ENCODE peak calls at places on chromosomes 3 and 15, in nine cellular contexts. One of them, this sample, is unnamed.

GRCh38 chr15:37819191-37819590 is 115.2 kb upstream of the TMCO5A start:
- DNase-seq in cardiac fibroblast: peak; percentile 33
- DNase-seq in H9: no peak
- DNase-seq in coronary artery: no peak
- DNase-seq in endothelial cell: no peak
- DNase-seq in tibial nerve: no peak
- DNase-seq in mammary epithelial cell: no peak
- DNase-seq in lung: no peak
- DNase-seq in tibial artery: no peak
- DNase-seq in this sample: no peak

GRCh38 chr15:64013179-64014043 is 32.9 kb downstream of the DAPK2 start:
- DNase-seq in lung: peak; percentile 47
- DNase-seq in tibial artery: no peak
- DNase-seq in endothelial cell: no peak
- DNase-seq in H9: no peak
- DNase-seq in coronary artery: no peak
- DNase-seq in mammary epithelial cell: peak; percentile 72
- DNase-seq in tibial nerve: no peak
- DNase-seq in cardiac fibroblast: peak; percentile 26
- DNase-seq in this sample: no peak

GRCh38 chr3:69738859-69739203 is 433 bp upstream of the MITF start:
- DNase-seq in lung: no peak
- DNase-seq in coronary artery: peak; percentile 74
- DNase-seq in endothelial cell: no peak
- DNase-seq in tibial nerve: no peak
- DNase-seq in H9: no peak
- DNase-seq in mammary epithelial cell: no peak
- DNase-seq in tibial artery: peak; percentile 41
- DNase-seq in cardiac fibroblast: no peak
- DNase-seq in this sample: no peak

GRCh38 chr3:143328459-143328858 is 208.9 kb downstream of the CHST2 start:
- DNase-seq in mammary epithelial cell: no peak
- DNase-seq in cardiac fibroblast: no peak
- DNase-seq in coronary artery: no peak
- DNase-seq in H9: no peak
- DNase-seq in endothelial cell: no peak
- DNase-seq in lung: no peak
- DNase-seq in tibial artery: no peak
- DNase-seq in tibial nerve: no peak
- DNase-seq in this sample: no peak

GRCh38 chr3:35448121-35448520 is 191.2 kb upstream of the ARPP21 start:
- DNase-seq in mammary epithelial cell: no peak
- DNase-seq in H9: no peak
- DNase-seq in endothelial cell: no peak
- DNase-seq in lung: no peak
- DNase-seq in tibial artery: no peak
- DNase-seq in coronary artery: no peak
- DNase-seq in cardiac fibroblast: no peak
- DNase-seq in tibial nerve: no peak
- DNase-seq in this sample: no peak

GRCh38 chr3:50674349-50675178 is at the start of gene DOCK3:
- DNase-seq in tibial artery: peak; percentile 42
- DNase-seq in mammary epithelial cell: peak; percentile 19
- DNase-seq in coronary artery: no peak
- DNase-seq in tibial nerve: no peak
- DNase-seq in cardiac fibroblast: peak; percentile 58
- DNase-seq in H9: peak; percentile 49
- DNase-seq in lung: no peak
- DNase-seq in endothelial cell: peak; percentile 61
- DNase-seq in this sample: no peak

GRCh38 chr15:78206326-78207109 is 27.8 kb downstream of the ACSBG1 start:
- DNase-seq in cardiac fibroblast: no peak
- DNase-seq in H9: no peak
- DNase-seq in coronary artery: no peak
- DNase-seq in endothelial cell: no peak
- DNase-seq in lung: no peak
- DNase-seq in tibial nerve: no peak
- DNase-seq in tibial artery: no peak
- DNase-seq in mammary epithelial cell: no peak
- DNase-seq in this sample: peak; percentile 74

GRCh38 chr15:41987925-41988275 is 15.5 kb upstream of the EHD4 start:
- DNase-seq in mammary epithelial cell: no peak
- DNase-seq in tibial nerve: no peak
- DNase-seq in cardiac fibroblast: no peak
- DNase-seq in endothelial cell: no peak
- DNase-seq in coronary artery: no peak
- DNase-seq in H9: no peak
- DNase-seq in lung: no peak
- DNase-seq in tibial artery: no peak
- DNase-seq in this sample: no peak

GRCh38 chr3:12509466-12509865 is 25.2 kb downstream of the TSEN2 start:
- DNase-seq in endothelial cell: no peak
- DNase-seq in H9: no peak
- DNase-seq in cardiac fibroblast: no peak
- DNase-seq in tibial nerve: no peak
- DNase-seq in tibial artery: no peak
- DNase-seq in lung: no peak
- DNase-seq in mammary epithelial cell: no peak
- DNase-seq in coronary artery: peak; percentile 14
- DNase-seq in this sample: no peak

GRCh38 chr15:33742286-33742685 is 226.0 kb upstream of the CHRM5 start:
- DNase-seq in endothelial cell: no peak
- DNase-seq in tibial artery: no peak
- DNase-seq in H9: no peak
- DNase-seq in lung: no peak
- DNase-seq in tibial nerve: no peak
- DNase-seq in mammary epithelial cell: no peak
- DNase-seq in cardiac fibroblast: no peak
- DNase-seq in coronary artery: no peak
- DNase-seq in this sample: no peak

GRCh38 chr3:133377396-133377795 is 22.5 kb upstream of the BFSP2 start:
- DNase-seq in tibial artery: no peak
- DNase-seq in mammary epithelial cell: peak; percentile 42
- DNase-seq in H9: no peak
- DNase-seq in lung: no peak
- DNase-seq in cardiac fibroblast: peak; percentile 64
- DNase-seq in coronary artery: peak; percentile 47
- DNase-seq in tibial nerve: no peak
- DNase-seq in endothelial cell: peak; percentile 32
- DNase-seq in this sample: no peak

GRCh38 chr15:89860851-89861360 is 32.9 kb downstream of the AP3S2 start:
- DNase-seq in lung: no peak
- DNase-seq in tibial nerve: no peak
- DNase-seq in endothelial cell: no peak
- DNase-seq in cardiac fibroblast: no peak
- DNase-seq in mammary epithelial cell: no peak
- DNase-seq in H9: no peak
- DNase-seq in tibial artery: no peak
- DNase-seq in coronary artery: no peak
- DNase-seq in this sample: no peak

GRCh38 chr3:13073976-13074375 is 747 bp upstream of the IQSEC1 start:
- DNase-seq in mammary epithelial cell: no peak
- DNase-seq in cardiac fibroblast: no peak
- DNase-seq in tibial artery: no peak
- DNase-seq in H9: no peak
- DNase-seq in coronary artery: no peak
- DNase-seq in endothelial cell: no peak
- DNase-seq in lung: no peak
- DNase-seq in tibial nerve: no peak
- DNase-seq in this sample: no peak

GRCh38 chr3:167716920-167717319 is 17.8 kb downstream of the PDCD10 start:
- DNase-seq in tibial artery: no peak
- DNase-seq in H9: no peak
- DNase-seq in tibial nerve: no peak
- DNase-seq in coronary artery: no peak
- DNase-seq in mammary epithelial cell: no peak
- DNase-seq in endothelial cell: no peak
- DNase-seq in lung: no peak
- DNase-seq in cardiac fibroblast: no peak
- DNase-seq in this sample: no peak

GRCh38 chr15:43514241-43515057 is 3.0 kb upstream of the MAP1A start:
- DNase-seq in coronary artery: peak; percentile 73
- DNase-seq in tibial nerve: peak; percentile 46
- DNase-seq in H9: peak; percentile 67
- DNase-seq in lung: no peak
- DNase-seq in mammary epithelial cell: no peak
- DNase-seq in endothelial cell: no peak
- DNase-seq in tibial artery: peak; percentile 65
- DNase-seq in cardiac fibroblast: peak; percentile 49
- DNase-seq in this sample: no peak

GRCh38 chr15:101348643-101349496 is 53.8 kb upstream of the SNRPA1 start:
- DNase-seq in tibial nerve: no peak
- DNase-seq in tibial artery: no peak
- DNase-seq in H9: no peak
- DNase-seq in endothelial cell: no peak
- DNase-seq in mammary epithelial cell: peak; percentile 80
- DNase-seq in lung: peak; percentile 56
- DNase-seq in cardiac fibroblast: peak; percentile 41
- DNase-seq in coronary artery: no peak
- DNase-seq in this sample: no peak

GRCh38 chr3:14450506-14450905 is 48.1 kb downstream of the SLC6A6 start:
- DNase-seq in cardiac fibroblast: no peak
- DNase-seq in coronary artery: no peak
- DNase-seq in tibial artery: no peak
- DNase-seq in H9: no peak
- DNase-seq in tibial nerve: no peak
- DNase-seq in mammary epithelial cell: no peak
- DNase-seq in lung: no peak
- DNase-seq in endothelial cell: no peak
- DNase-seq in this sample: no peak

GRCh38 chr3:14446988-14447570 is 44.7 kb downstream of the SLC6A6 start:
- DNase-seq in cardiac fibroblast: no peak
- DNase-seq in tibial artery: no peak
- DNase-seq in tibial nerve: no peak
- DNase-seq in H9: no peak
- DNase-seq in mammary epithelial cell: no peak
- DNase-seq in endothelial cell: no peak
- DNase-seq in lung: no peak
- DNase-seq in coronary artery: no peak
- DNase-seq in this sample: no peak

GRCh38 chr3:14448063-14448462 is 45.7 kb downstream of the SLC6A6 start:
- DNase-seq in lung: no peak
- DNase-seq in H9: no peak
- DNase-seq in cardiac fibroblast: no peak
- DNase-seq in tibial artery: no peak
- DNase-seq in endothelial cell: no peak
- DNase-seq in coronary artery: no peak
- DNase-seq in tibial nerve: no peak
- DNase-seq in mammary epithelial cell: no peak
- DNase-seq in this sample: no peak

GRCh38 chr3:14450922-14451606 is 48.7 kb downstream of the SLC6A6 start:
- DNase-seq in H9: no peak
- DNase-seq in lung: no peak
- DNase-seq in endothelial cell: no peak
- DNase-seq in mammary epithelial cell: no peak
- DNase-seq in tibial nerve: no peak
- DNase-seq in tibial artery: no peak
- DNase-seq in cardiac fibroblast: no peak
- DNase-seq in coronary artery: no peak
- DNase-seq in this sample: no peak

GRCh38 chr3:14448756-14449728 is 46.6 kb downstream of the SLC6A6 start:
- DNase-seq in endothelial cell: no peak
- DNase-seq in tibial nerve: no peak
- DNase-seq in tibial artery: no peak
- DNase-seq in H9: no peak
- DNase-seq in coronary artery: no peak
- DNase-seq in mammary epithelial cell: no peak
- DNase-seq in cardiac fibroblast: no peak
- DNase-seq in lung: no peak
- DNase-seq in this sample: no peak
- TF ChIP-seq CTCF in endothelial cell: no peak
- TF ChIP-seq CTCF in tibial nerve: no peak
- TF ChIP-seq CTCF in tibial artery: no peak
- TF ChIP-seq CTCF in H9: no peak
- TF ChIP-seq CTCF in coronary artery: no peak
- TF ChIP-seq CTCF in mammary epithelial cell: no peak
- TF ChIP-seq CTCF in cardiac fibroblast: no peak
- TF ChIP-seq CTCF in lung: no peak
- TF ChIP-seq CTCF in this sample: no peak

DNA sequence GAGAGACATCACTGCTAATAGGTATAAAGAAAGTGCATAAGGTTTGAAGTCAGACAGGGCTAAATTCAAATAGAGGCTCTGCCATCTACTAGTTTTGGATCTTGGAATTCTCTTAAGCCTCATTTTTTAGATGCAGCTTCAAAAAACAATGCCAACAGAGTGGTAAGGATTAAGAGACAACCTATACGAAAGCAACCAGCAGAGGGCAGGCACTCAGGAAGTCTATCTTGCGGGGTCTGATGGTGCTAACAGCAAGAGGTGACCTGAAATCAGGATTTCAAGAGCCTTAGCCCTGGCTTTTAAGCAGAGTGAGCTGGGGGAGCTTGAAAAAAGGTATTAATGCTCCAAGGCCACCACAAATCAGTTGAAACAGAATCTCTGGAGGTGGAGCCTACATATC is 40.7 kb downstream of the LDHAL6B start:
- DNase-seq in endothelial cell: peak; percentile 62
- DNase-seq in H9: peak; percentile 71
- DNase-seq in tibial artery: peak; percentile 55
- DNase-seq in tibial nerve: no peak
- DNase-seq in mammary epithelial cell: peak; percentile 35
- DNase-seq in lung: peak; percentile 61
- DNase-seq in cardiac fibroblast: peak; percentile 84
- DNase-seq in coronary artery: no peak
- DNase-seq in this sample: no peak
- TF ChIP-seq CTCF in endothelial cell: peak; percentile 52
- TF ChIP-seq CTCF in H9: peak; percentile 81
- TF ChIP-seq CTCF in tibial artery: peak; percentile 55
- TF ChIP-seq CTCF in tibial nerve: peak; percentile 37
- TF ChIP-seq CTCF in mammary epithelial cell: peak; percentile 62
- TF ChIP-seq CTCF in lung: no peak
- TF ChIP-seq CTCF in cardiac fibroblast: peak; percentile 65
- TF ChIP-seq CTCF in coronary artery: peak; percentile 25
- TF ChIP-seq CTCF in this sample: peak; percentile 68

DNA sequence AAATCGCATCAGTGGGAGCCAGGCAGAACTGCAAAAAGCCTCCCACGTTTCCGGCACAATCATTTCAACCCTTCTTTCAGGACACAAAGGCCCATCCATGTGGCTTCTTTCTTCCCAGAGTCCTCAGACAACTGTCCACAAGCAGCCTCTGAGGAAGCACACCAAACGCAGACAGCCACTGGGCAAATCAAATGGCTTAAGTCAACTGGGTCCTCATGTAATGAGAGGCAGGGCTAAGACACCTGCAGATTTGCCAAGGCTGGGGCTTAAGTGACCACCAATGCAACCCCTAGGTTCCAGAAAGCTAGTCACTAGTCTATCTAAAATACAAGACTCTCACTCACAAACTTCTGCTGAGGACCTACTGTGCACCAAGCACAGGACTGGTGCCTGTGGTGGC is 8.0 kb downstream of the OSBPL10 start:
- DNase-seq in mammary epithelial cell: no peak
- DNase-seq in lung: no peak
- DNase-seq in coronary artery: no peak
- DNase-seq in tibial artery: no peak
- DNase-seq in endothelial cell: no peak
- DNase-seq in cardiac fibroblast: no peak
- DNase-seq in H9: no peak
- DNase-seq in tibial nerve: no peak
- DNase-seq in this sample: no peak
- TF ChIP-seq CTCF in mammary epithelial cell: no peak
- TF ChIP-seq CTCF in lung: no peak
- TF ChIP-seq CTCF in coronary artery: no peak
- TF ChIP-seq CTCF in tibial artery: no peak
- TF ChIP-seq CTCF in endothelial cell: no peak
- TF ChIP-seq CTCF in cardiac fibroblast: no peak
- TF ChIP-seq CTCF in H9: no peak
- TF ChIP-seq CTCF in tibial nerve: no peak
- TF ChIP-seq CTCF in this sample: no peak

GRCh38 chr3:54916722-54917121 is 11.1 kb downstream of the LRTM1 start:
- DNase-seq in tibial artery: no peak
- DNase-seq in mammary epithelial cell: no peak
- DNase-seq in endothelial cell: no peak
- DNase-seq in lung: no peak
- DNase-seq in tibial nerve: no peak
- DNase-seq in coronary artery: no peak
- DNase-seq in H9: no peak
- DNase-seq in cardiac fibroblast: no peak
- DNase-seq in this sample: no peak
- TF ChIP-seq CTCF in tibial artery: no peak
- TF ChIP-seq CTCF in mammary epithelial cell: no peak
- TF ChIP-seq CTCF in endothelial cell: no peak
- TF ChIP-seq CTCF in lung: no peak
- TF ChIP-seq CTCF in tibial nerve: no peak
- TF ChIP-seq CTCF in coronary artery: no peak
- TF ChIP-seq CTCF in H9: no peak
- TF ChIP-seq CTCF in cardiac fibroblast: no peak
- TF ChIP-seq CTCF in this sample: no peak

This sample was measured in osteocyte.